ENCODE peak calls at places on chromosomes 5 and 9, in six cellular contexts. O is stromal cell of bone marrow; A is GM12865; K is cardiac muscle cell; U is AG04449; V is stimulated activated CD4-positive, alpha-beta T cell treated with anti-CD3 and anti-CD28 coated beads, Interleukin-15, amount 100 ng/mL, for 24 hours. F is an unnamed sample.

GRCh38 chr9:1453636-1454035 is 403.5 kb downstream of the DMRT2 start:
- DNase-seq in V (no peak), K (no peak), U (no peak), O (no peak), A (no peak), F (no peak)

GRCh38 chr5:156918311-156918845 is 44.6 kb downstream of the TIMD4 start:
- DNase-seq in V (no peak), U (no peak), A (no peak), K (no peak), O (no peak), F (no peak)

GRCh38 chr9:133238851-133239532 is 29.9 kb upstream of the OBP2B start:
- DNase-seq in V (peak; percentile 82), A (peak; percentile 58), O (peak; percentile 14), U (no peak), K (peak; percentile 87), F (peak; percentile 32)

GRCh38 chr9:123418506-123418905 is 62.5 kb downstream of the CRB2 start:
- DNase-seq in U (no peak), O (no peak), A (no peak), K (no peak), V (no peak), F (no peak)

GRCh38 chr9:104774132-104774531 is 10.2 kb downstream of the NIPSNAP3B start:
- DNase-seq in K (no peak), O (no peak), V (no peak), U (no peak), A (no peak), F (no peak)

GRCh38 chr5:79924936-79925893 is 65.8 kb downstream of the MTX3 start:
- DNase-seq in A (peak; percentile 44), K (peak; percentile 16), V (peak; percentile 14), U (no peak), O (peak; percentile 7), F (peak; percentile 53)

GRCh38 chr9:125376261-125377226 is 114.9 kb downstream of the GAPVD1 start:
- DNase-seq in A (no peak), O (no peak), K (no peak), U (no peak), V (no peak), F (no peak)

GRCh38 chr5:35151151-35151920 is 79.0 kb downstream of the PRLR start:
- DNase-seq in K (peak; percentile 27), U (no peak), V (no peak), A (no peak), O (no peak), F (no peak)